ENCODE peak calls at places on chromosomes 2 and 18, in ten cellular contexts. One of them, this sample, is unnamed.

GRCh38 chr18:76457475-76457874 is 37.6 kb downstream of the ZNF516 start:
- DNase-seq in HTR-8/SVneo: no peak
- DNase-seq in fibroblast of pulmonary artery: no peak
- DNase-seq in RCC 7860: peak; percentile 82
- DNase-seq in EL: no peak
- DNase-seq in stimulated activated CD8-positive, alpha-beta memory T cell treated with anti-CD3 and anti-CD28 coated beads, Interleukin-12 subunit alpha, Interleukin-12 subunit beta, amount 100 ng/mL, for 4 hours: no peak
- DNase-seq in skeletal muscle cell: no peak
- DNase-seq in occipital lobe: no peak
- DNase-seq in effector CD4-positive, alpha-beta T cell: no peak
- DNase-seq in fibroblast of mammary gland: no peak
- DNase-seq in this sample: no peak

GRCh38 chr2:178962805-178963433 is 87.0 kb downstream of the CCDC141 start:
- DNase-seq in skeletal muscle cell: no peak
- DNase-seq in RCC 7860: no peak
- DNase-seq in HTR-8/SVneo: no peak
- DNase-seq in occipital lobe: no peak
- DNase-seq in fibroblast of mammary gland: no peak
- DNase-seq in EL: no peak
- DNase-seq in fibroblast of pulmonary artery: no peak
- DNase-seq in stimulated activated CD8-positive, alpha-beta memory T cell treated with anti-CD3 and anti-CD28 coated beads, Interleukin-12 subunit alpha, Interleukin-12 subunit beta, amount 100 ng/mL, for 4 hours: no peak
- DNase-seq in effector CD4-positive, alpha-beta T cell: no peak
- DNase-seq in this sample: no peak

GRCh38 chr2:44246840-44247369 is 28.4 kb upstream of the SLC3A1 start:
- DNase-seq in fibroblast of mammary gland: no peak
- DNase-seq in effector CD4-positive, alpha-beta T cell: no peak
- DNase-seq in stimulated activated CD8-positive, alpha-beta memory T cell treated with anti-CD3 and anti-CD28 coated beads, Interleukin-12 subunit alpha, Interleukin-12 subunit beta, amount 100 ng/mL, for 4 hours: no peak
- DNase-seq in HTR-8/SVneo: no peak
- DNase-seq in EL: no peak
- DNase-seq in occipital lobe: no peak
- DNase-seq in skeletal muscle cell: no peak
- DNase-seq in fibroblast of pulmonary artery: no peak
- DNase-seq in RCC 7860: no peak
- DNase-seq in this sample: no peak

GRCh38 chr2:42942990-42943493 is 150.7 kb upstream of the HAAO start:
- DNase-seq in fibroblast of mammary gland: no peak
- DNase-seq in stimulated activated CD8-positive, alpha-beta memory T cell treated with anti-CD3 and anti-CD28 coated beads, Interleukin-12 subunit alpha, Interleukin-12 subunit beta, amount 100 ng/mL, for 4 hours: no peak
- DNase-seq in EL: no peak
- DNase-seq in fibroblast of pulmonary artery: no peak
- DNase-seq in skeletal muscle cell: no peak
- DNase-seq in RCC 7860: no peak
- DNase-seq in HTR-8/SVneo: no peak
- DNase-seq in occipital lobe: no peak
- DNase-seq in effector CD4-positive, alpha-beta T cell: no peak
- DNase-seq in this sample: no peak

GRCh38 chr18:35581555-35582309 is at the start of gene GALNT1:
- DNase-seq in fibroblast of pulmonary artery: no peak
- DNase-seq in fibroblast of mammary gland: no peak
- DNase-seq in HTR-8/SVneo: no peak
- DNase-seq in skeletal muscle cell: no peak
- DNase-seq in RCC 7860: no peak
- DNase-seq in occipital lobe: no peak
- DNase-seq in EL: peak; percentile 13
- DNase-seq in stimulated activated CD8-positive, alpha-beta memory T cell treated with anti-CD3 and anti-CD28 coated beads, Interleukin-12 subunit alpha, Interleukin-12 subunit beta, amount 100 ng/mL, for 4 hours: no peak
- DNase-seq in effector CD4-positive, alpha-beta T cell: no peak
- DNase-seq in this sample: no peak

GRCh38 chr18:73691118-73691517 is 456.5 kb downstream of the FBXO15 start:
- DNase-seq in fibroblast of mammary gland: peak; percentile 86
- DNase-seq in fibroblast of pulmonary artery: peak; percentile 73
- DNase-seq in skeletal muscle cell: peak; percentile 43
- DNase-seq in stimulated activated CD8-positive, alpha-beta memory T cell treated with anti-CD3 and anti-CD28 coated beads, Interleukin-12 subunit alpha, Interleukin-12 subunit beta, amount 100 ng/mL, for 4 hours: no peak
- DNase-seq in EL: peak; percentile 74
- DNase-seq in RCC 7860: no peak
- DNase-seq in HTR-8/SVneo: no peak
- DNase-seq in effector CD4-positive, alpha-beta T cell: no peak
- DNase-seq in occipital lobe: no peak
- DNase-seq in this sample: peak; percentile 68

GRCh38 chr18:78980777-78981651 is 1.4 kb downstream of the SALL3 start:
- DNase-seq in occipital lobe: no peak
- DNase-seq in fibroblast of pulmonary artery: no peak
- DNase-seq in effector CD4-positive, alpha-beta T cell: no peak
- DNase-seq in stimulated activated CD8-positive, alpha-beta memory T cell treated with anti-CD3 and anti-CD28 coated beads, Interleukin-12 subunit alpha, Interleukin-12 subunit beta, amount 100 ng/mL, for 4 hours: no peak
- DNase-seq in HTR-8/SVneo: no peak
- DNase-seq in EL: no peak
- DNase-seq in skeletal muscle cell: no peak
- DNase-seq in RCC 7860: no peak
- DNase-seq in fibroblast of mammary gland: no peak
- DNase-seq in this sample: no peak

GRCh38 chr2:217330647-217331046 is 470.8 kb upstream of the TNP1 start:
- DNase-seq in fibroblast of pulmonary artery: no peak
- DNase-seq in HTR-8/SVneo: no peak
- DNase-seq in effector CD4-positive, alpha-beta T cell: no peak
- DNase-seq in fibroblast of mammary gland: no peak
- DNase-seq in skeletal muscle cell: no peak
- DNase-seq in RCC 7860: no peak
- DNase-seq in occipital lobe: no peak
- DNase-seq in stimulated activated CD8-positive, alpha-beta memory T cell treated with anti-CD3 and anti-CD28 coated beads, Interleukin-12 subunit alpha, Interleukin-12 subunit beta, amount 100 ng/mL, for 4 hours: no peak
- DNase-seq in EL: no peak
- DNase-seq in this sample: no peak

GRCh38 chr2:180356676-180357075 is 349.6 kb upstream of the CWC22 start:
- DNase-seq in fibroblast of mammary gland: no peak
- DNase-seq in HTR-8/SVneo: no peak
- DNase-seq in fibroblast of pulmonary artery: no peak
- DNase-seq in stimulated activated CD8-positive, alpha-beta memory T cell treated with anti-CD3 and anti-CD28 coated beads, Interleukin-12 subunit alpha, Interleukin-12 subunit beta, amount 100 ng/mL, for 4 hours: no peak
- DNase-seq in skeletal muscle cell: no peak
- DNase-seq in EL: no peak
- DNase-seq in occipital lobe: no peak
- DNase-seq in RCC 7860: no peak
- DNase-seq in effector CD4-positive, alpha-beta T cell: no peak
- DNase-seq in this sample: no peak

GRCh38 chr2:8632755-8633154 is 49.1 kb upstream of the ID2 start:
- DNase-seq in fibroblast of mammary gland: no peak
- DNase-seq in EL: no peak
- DNase-seq in HTR-8/SVneo: no peak
- DNase-seq in effector CD4-positive, alpha-beta T cell: no peak
- DNase-seq in occipital lobe: no peak
- DNase-seq in fibroblast of pulmonary artery: no peak
- DNase-seq in skeletal muscle cell: no peak
- DNase-seq in RCC 7860: no peak
- DNase-seq in stimulated activated CD8-positive, alpha-beta memory T cell treated with anti-CD3 and anti-CD28 coated beads, Interleukin-12 subunit alpha, Interleukin-12 subunit beta, amount 100 ng/mL, for 4 hours: no peak
- DNase-seq in this sample: no peak

GRCh38 chr18:3319399-3319798 is 57.5 kb downstream of the MYL12B start:
- DNase-seq in HTR-8/SVneo: no peak
- DNase-seq in skeletal muscle cell: no peak
- DNase-seq in RCC 7860: no peak
- DNase-seq in stimulated activated CD8-positive, alpha-beta memory T cell treated with anti-CD3 and anti-CD28 coated beads, Interleukin-12 subunit alpha, Interleukin-12 subunit beta, amount 100 ng/mL, for 4 hours: no peak
- DNase-seq in fibroblast of pulmonary artery: peak; percentile 42
- DNase-seq in EL: no peak
- DNase-seq in occipital lobe: no peak
- DNase-seq in effector CD4-positive, alpha-beta T cell: no peak
- DNase-seq in fibroblast of mammary gland: no peak
- DNase-seq in this sample: peak; percentile 33

GRCh38 chr2:205934443-205934842 is 151.5 kb downstream of the INO80D start:
- DNase-seq in EL: no peak
- DNase-seq in RCC 7860: no peak
- DNase-seq in skeletal muscle cell: no peak
- DNase-seq in HTR-8/SVneo: no peak
- DNase-seq in stimulated activated CD8-positive, alpha-beta memory T cell treated with anti-CD3 and anti-CD28 coated beads, Interleukin-12 subunit alpha, Interleukin-12 subunit beta, amount 100 ng/mL, for 4 hours: no peak
- DNase-seq in occipital lobe: no peak
- DNase-seq in fibroblast of pulmonary artery: peak; percentile 22
- DNase-seq in effector CD4-positive, alpha-beta T cell: no peak
- DNase-seq in fibroblast of mammary gland: peak; percentile 12
- DNase-seq in this sample: no peak

GRCh38 chr2:176854878-176855277 is 357.7 kb upstream of the HNRNPA3 start:
- DNase-seq in EL: no peak
- DNase-seq in skeletal muscle cell: no peak
- DNase-seq in occipital lobe: no peak
- DNase-seq in effector CD4-positive, alpha-beta T cell: no peak
- DNase-seq in fibroblast of pulmonary artery: no peak
- DNase-seq in fibroblast of mammary gland: no peak
- DNase-seq in HTR-8/SVneo: no peak
- DNase-seq in RCC 7860: no peak
- DNase-seq in stimulated activated CD8-positive, alpha-beta memory T cell treated with anti-CD3 and anti-CD28 coated beads, Interleukin-12 subunit alpha, Interleukin-12 subunit beta, amount 100 ng/mL, for 4 hours: no peak
- DNase-seq in this sample: no peak

GRCh38 chr2:202109737-202110184 is 36.7 kb downstream of the KIAA2012 start:
- DNase-seq in RCC 7860: no peak
- DNase-seq in EL: peak; percentile 83
- DNase-seq in effector CD4-positive, alpha-beta T cell: no peak
- DNase-seq in HTR-8/SVneo: peak; percentile 21
- DNase-seq in skeletal muscle cell: peak; percentile 96
- DNase-seq in occipital lobe: no peak
- DNase-seq in stimulated activated CD8-positive, alpha-beta memory T cell treated with anti-CD3 and anti-CD28 coated beads, Interleukin-12 subunit alpha, Interleukin-12 subunit beta, amount 100 ng/mL, for 4 hours: no peak
- DNase-seq in fibroblast of pulmonary artery: peak; percentile 32
- DNase-seq in fibroblast of mammary gland: peak; percentile 88
- DNase-seq in this sample: peak; percentile 45

GRCh38 chr2:137220438-137220998 is 455.2 kb downstream of the THSD7B start:
- DNase-seq in fibroblast of mammary gland: peak; percentile 75
- DNase-seq in RCC 7860: peak; percentile 31
- DNase-seq in stimulated activated CD8-positive, alpha-beta memory T cell treated with anti-CD3 and anti-CD28 coated beads, Interleukin-12 subunit alpha, Interleukin-12 subunit beta, amount 100 ng/mL, for 4 hours: no peak
- DNase-seq in skeletal muscle cell: peak; percentile 85
- DNase-seq in EL: peak; percentile 61
- DNase-seq in fibroblast of pulmonary artery: peak; percentile 46
- DNase-seq in occipital lobe: no peak
- DNase-seq in HTR-8/SVneo: no peak
- DNase-seq in effector CD4-positive, alpha-beta T cell: no peak
- DNase-seq in this sample: peak; percentile 35

GRCh38 chr2:169709335-169709734 is 15.1 kb downstream of the PHOSPHO2 start:
- DNase-seq in EL: no peak
- DNase-seq in fibroblast of pulmonary artery: peak; percentile 53
- DNase-seq in effector CD4-positive, alpha-beta T cell: no peak
- DNase-seq in occipital lobe: no peak
- DNase-seq in skeletal muscle cell: no peak
- DNase-seq in stimulated activated CD8-positive, alpha-beta memory T cell treated with anti-CD3 and anti-CD28 coated beads, Interleukin-12 subunit alpha, Interleukin-12 subunit beta, amount 100 ng/mL, for 4 hours: no peak
- DNase-seq in RCC 7860: no peak
- DNase-seq in fibroblast of mammary gland: peak; percentile 47
- DNase-seq in HTR-8/SVneo: no peak
- DNase-seq in this sample: no peak

GRCh38 chr18:48790226-48790863 is 160.4 kb downstream of the SMAD7 start:
- DNase-seq in fibroblast of pulmonary artery: peak; percentile 65
- DNase-seq in stimulated activated CD8-positive, alpha-beta memory T cell treated with anti-CD3 and anti-CD28 coated beads, Interleukin-12 subunit alpha, Interleukin-12 subunit beta, amount 100 ng/mL, for 4 hours: no peak
- DNase-seq in occipital lobe: no peak
- DNase-seq in RCC 7860: peak; percentile 13
- DNase-seq in HTR-8/SVneo: no peak
- DNase-seq in EL: no peak
- DNase-seq in effector CD4-positive, alpha-beta T cell: no peak
- DNase-seq in fibroblast of mammary gland: no peak
- DNase-seq in skeletal muscle cell: no peak
- DNase-seq in this sample: peak; percentile 81

GRCh38 chr2:48313036-48313877 is 216.7 kb upstream of the STON1 start:
- DNase-seq in effector CD4-positive, alpha-beta T cell: no peak
- DNase-seq in HTR-8/SVneo: no peak
- DNase-seq in EL: no peak
- DNase-seq in stimulated activated CD8-positive, alpha-beta memory T cell treated with anti-CD3 and anti-CD28 coated beads, Interleukin-12 subunit alpha, Interleukin-12 subunit beta, amount 100 ng/mL, for 4 hours: no peak
- DNase-seq in occipital lobe: no peak
- DNase-seq in fibroblast of pulmonary artery: no peak
- DNase-seq in skeletal muscle cell: no peak
- DNase-seq in fibroblast of mammary gland: no peak
- DNase-seq in RCC 7860: no peak
- DNase-seq in this sample: no peak

GRCh38 chr2:159118859-159119510 is 150.5 kb downstream of the TANC1 start:
- DNase-seq in EL: no peak
- DNase-seq in occipital lobe: no peak
- DNase-seq in stimulated activated CD8-positive, alpha-beta memory T cell treated with anti-CD3 and anti-CD28 coated beads, Interleukin-12 subunit alpha, Interleukin-12 subunit beta, amount 100 ng/mL, for 4 hours: no peak
- DNase-seq in skeletal muscle cell: no peak
- DNase-seq in HTR-8/SVneo: no peak
- DNase-seq in fibroblast of pulmonary artery: no peak
- DNase-seq in fibroblast of mammary gland: no peak
- DNase-seq in RCC 7860: no peak
- DNase-seq in effector CD4-positive, alpha-beta T cell: no peak
- DNase-seq in this sample: no peak

GRCh38 chr18:54100920-54101319 is 123.5 kb downstream of the MBD2 start:
- DNase-seq in occipital lobe: no peak
- DNase-seq in effector CD4-positive, alpha-beta T cell: no peak
- DNase-seq in skeletal muscle cell: no peak
- DNase-seq in fibroblast of mammary gland: peak; percentile 74
- DNase-seq in HTR-8/SVneo: no peak
- DNase-seq in fibroblast of pulmonary artery: peak; percentile 24
- DNase-seq in stimulated activated CD8-positive, alpha-beta memory T cell treated with anti-CD3 and anti-CD28 coated beads, Interleukin-12 subunit alpha, Interleukin-12 subunit beta, amount 100 ng/mL, for 4 hours: no peak
- DNase-seq in EL: no peak
- DNase-seq in RCC 7860: no peak
- DNase-seq in this sample: peak; percentile 6

GRCh38 chr2:209322041-209322440 is 101.8 kb upstream of the MAP2 start:
- DNase-seq in RCC 7860: no peak
- DNase-seq in occipital lobe: no peak
- DNase-seq in EL: no peak
- DNase-seq in fibroblast of pulmonary artery: no peak
- DNase-seq in HTR-8/SVneo: no peak
- DNase-seq in skeletal muscle cell: no peak
- DNase-seq in fibroblast of mammary gland: no peak
- DNase-seq in effector CD4-positive, alpha-beta T cell: no peak
- DNase-seq in stimulated activated CD8-positive, alpha-beta memory T cell treated with anti-CD3 and anti-CD28 coated beads, Interleukin-12 subunit alpha, Interleukin-12 subunit beta, amount 100 ng/mL, for 4 hours: no peak
- DNase-seq in this sample: no peak

GRCh38 chr2:24049485-24050021 is at the start of gene FKBP1B:
- DNase-seq in stimulated activated CD8-positive, alpha-beta memory T cell treated with anti-CD3 and anti-CD28 coated beads, Interleukin-12 subunit alpha, Interleukin-12 subunit beta, amount 100 ng/mL, for 4 hours: peak; percentile 34
- DNase-seq in effector CD4-positive, alpha-beta T cell: peak; percentile 39
- DNase-seq in occipital lobe: peak; percentile 24
- DNase-seq in skeletal muscle cell: no peak
- DNase-seq in EL: peak; percentile 74
- DNase-seq in HTR-8/SVneo: peak; percentile 81
- DNase-seq in fibroblast of pulmonary artery: peak; percentile 47
- DNase-seq in RCC 7860: peak; percentile 38
- DNase-seq in fibroblast of mammary gland: peak; percentile 61
- DNase-seq in this sample: peak; percentile 30

GRCh38 chr2:130819915-130820861 is 16.5 kb upstream of the ARHGEF4 start:
- DNase-seq in effector CD4-positive, alpha-beta T cell: no peak
- DNase-seq in skeletal muscle cell: no peak
- DNase-seq in EL: peak; percentile 48
- DNase-seq in RCC 7860: no peak
- DNase-seq in HTR-8/SVneo: no peak
- DNase-seq in stimulated activated CD8-positive, alpha-beta memory T cell treated with anti-CD3 and anti-CD28 coated beads, Interleukin-12 subunit alpha, Interleukin-12 subunit beta, amount 100 ng/mL, for 4 hours: no peak
- DNase-seq in fibroblast of pulmonary artery: peak; percentile 49
- DNase-seq in fibroblast of mammary gland: no peak
- DNase-seq in occipital lobe: peak; percentile 64
- DNase-seq in this sample: no peak

GRCh38 chr18:63342206-63342605 is 22.6 kb upstream of the BCL2 start:
- DNase-seq in fibroblast of mammary gland: peak; percentile 45
- DNase-seq in HTR-8/SVneo: no peak
- DNase-seq in stimulated activated CD8-positive, alpha-beta memory T cell treated with anti-CD3 and anti-CD28 coated beads, Interleukin-12 subunit alpha, Interleukin-12 subunit beta, amount 100 ng/mL, for 4 hours: no peak
- DNase-seq in occipital lobe: no peak
- DNase-seq in EL: peak; percentile 40
- DNase-seq in fibroblast of pulmonary artery: peak; percentile 56
- DNase-seq in skeletal muscle cell: no peak
- DNase-seq in effector CD4-positive, alpha-beta T cell: no peak
- DNase-seq in RCC 7860: no peak
- DNase-seq in this sample: no peak

GRCh38 chr2:42855221-42855970 is 63.0 kb upstream of the HAAO start:
- DNase-seq in skeletal muscle cell: no peak
- DNase-seq in EL: no peak
- DNase-seq in occipital lobe: no peak
- DNase-seq in fibroblast of pulmonary artery: no peak
- DNase-seq in stimulated activated CD8-positive, alpha-beta memory T cell treated with anti-CD3 and anti-CD28 coated beads, Interleukin-12 subunit alpha, Interleukin-12 subunit beta, amount 100 ng/mL, for 4 hours: no peak
- DNase-seq in effector CD4-positive, alpha-beta T cell: no peak
- DNase-seq in RCC 7860: no peak
- DNase-seq in HTR-8/SVneo: no peak
- DNase-seq in fibroblast of mammary gland: no peak
- DNase-seq in this sample: no peak

GRCh38 chr18:59049726-59050660 is 89.7 kb upstream of the SEC11C start:
- DNase-seq in EL: no peak
- DNase-seq in fibroblast of pulmonary artery: no peak
- DNase-seq in effector CD4-positive, alpha-beta T cell: no peak
- DNase-seq in RCC 7860: no peak
- DNase-seq in skeletal muscle cell: no peak
- DNase-seq in HTR-8/SVneo: no peak
- DNase-seq in occipital lobe: no peak
- DNase-seq in stimulated activated CD8-positive, alpha-beta memory T cell treated with anti-CD3 and anti-CD28 coated beads, Interleukin-12 subunit alpha, Interleukin-12 subunit beta, amount 100 ng/mL, for 4 hours: no peak
- DNase-seq in fibroblast of mammary gland: no peak
- DNase-seq in this sample: no peak

This sample was measured in brain microvascular endothelial cell.